ENCODE peak calls at places on chromosomes 5 and 9, in ten cellular contexts. One of them, this sample, is unnamed. For H3K4me1, the result is how much of the 10 kb centered on the place peaks cover.

GRCh38 chr5:100691545-100691944 is 156.4 kb downstream of the FAM174A start:
- DNase-seq in effector memory CD4-positive, alpha-beta T cell: no peak
- DNase-seq in prostate gland: no peak
- DNase-seq in adipocyte: peak
- DNase-seq in adrenal gland: no peak
- DNase-seq in BE2C: no peak
- DNase-seq in mesendoderm: no peak
- DNase-seq in mucosa of descending colon: no peak
- DNase-seq in fibroblast of lung: peak
- DNase-seq in aorta: no peak
- DNase-seq in this sample: no peak

GRCh38 chr5:139725073-139725830 is 70.4 kb upstream of the PSD2 start:
- DNase-seq in adrenal gland: peak
- DNase-seq in fibroblast of lung: peak
- DNase-seq in BE2C: peak
- DNase-seq in mucosa of descending colon: peak
- DNase-seq in mesendoderm: no peak
- DNase-seq in aorta: peak
- DNase-seq in adipocyte: peak
- DNase-seq in prostate gland: no peak
- DNase-seq in effector memory CD4-positive, alpha-beta T cell: no peak
- DNase-seq in this sample: no peak

GRCh38 chr9:109001275-109001676 is 12.0 kb downstream of the CTNNAL1 start:
- DNase-seq in adrenal gland: peak
- DNase-seq in aorta: no peak
- DNase-seq in mesendoderm: no peak
- DNase-seq in effector memory CD4-positive, alpha-beta T cell: no peak
- DNase-seq in mucosa of descending colon: no peak
- DNase-seq in BE2C: no peak
- DNase-seq in fibroblast of lung: peak
- DNase-seq in prostate gland: no peak
- DNase-seq in adipocyte: peak
- DNase-seq in this sample: no peak

GRCh38 chr5:41751867-41752266 is 118.4 kb downstream of the OXCT1 start:
- DNase-seq in mucosa of descending colon: no peak
- DNase-seq in prostate gland: no peak
- DNase-seq in fibroblast of lung: peak
- DNase-seq in adipocyte: peak
- DNase-seq in effector memory CD4-positive, alpha-beta T cell: no peak
- DNase-seq in BE2C: no peak
- DNase-seq in adrenal gland: no peak
- DNase-seq in mesendoderm: no peak
- DNase-seq in aorta: no peak
- DNase-seq in this sample: no peak

GRCh38 chr5:77146896-77147295 is 59.8 kb upstream of the ZBED3 start:
- DNase-seq in aorta: no peak
- DNase-seq in adrenal gland: no peak
- DNase-seq in fibroblast of lung: no peak
- DNase-seq in prostate gland: no peak
- DNase-seq in adipocyte: no peak
- DNase-seq in mesendoderm: no peak
- DNase-seq in BE2C: no peak
- DNase-seq in mucosa of descending colon: no peak
- DNase-seq in effector memory CD4-positive, alpha-beta T cell: no peak
- DNase-seq in this sample: no peak

GRCh38 chr5:53537711-53538110 is 22.7 kb upstream of the NDUFS4 start:
- DNase-seq in adipocyte: no peak
- DNase-seq in adrenal gland: no peak
- DNase-seq in mesendoderm: no peak
- DNase-seq in BE2C: no peak
- DNase-seq in prostate gland: no peak
- DNase-seq in effector memory CD4-positive, alpha-beta T cell: no peak
- DNase-seq in fibroblast of lung: no peak
- DNase-seq in aorta: no peak
- DNase-seq in mucosa of descending colon: no peak
- DNase-seq in this sample: no peak

GRCh38 chr5:157434096-157434495 is 25.9 kb upstream of the NIPAL4 start:
- DNase-seq in adipocyte: no peak
- DNase-seq in adrenal gland: no peak
- DNase-seq in effector memory CD4-positive, alpha-beta T cell: no peak
- DNase-seq in mucosa of descending colon: no peak
- DNase-seq in prostate gland: no peak
- DNase-seq in mesendoderm: no peak
- DNase-seq in BE2C: no peak
- DNase-seq in aorta: no peak
- DNase-seq in fibroblast of lung: no peak
- DNase-seq in this sample: no peak

GRCh38 chr9:109192732-109193361 is 25.8 kb upstream of the FRRS1L start:
- DNase-seq in BE2C: peak
- DNase-seq in adrenal gland: peak
- DNase-seq in mucosa of descending colon: no peak
- DNase-seq in effector memory CD4-positive, alpha-beta T cell: no peak
- DNase-seq in mesendoderm: peak
- DNase-seq in fibroblast of lung: peak
- DNase-seq in adipocyte: no peak
- DNase-seq in prostate gland: peak
- DNase-seq in aorta: no peak
- DNase-seq in this sample: peak

GRCh38 chr9:125462766-125463384 is 201.2 kb downstream of the GAPVD1 start:
- DNase-seq in fibroblast of lung: peak
- DNase-seq in adipocyte: no peak
- DNase-seq in prostate gland: no peak
- DNase-seq in BE2C: no peak
- DNase-seq in mucosa of descending colon: no peak
- DNase-seq in aorta: no peak
- DNase-seq in mesendoderm: no peak
- DNase-seq in adrenal gland: no peak
- DNase-seq in effector memory CD4-positive, alpha-beta T cell: no peak
- DNase-seq in this sample: no peak

GRCh38 chr9:127558581-127559246 is 53.4 kb upstream of the STXBP1 start:
- DNase-seq in fibroblast of lung: no peak
- DNase-seq in adipocyte: peak
- DNase-seq in effector memory CD4-positive, alpha-beta T cell: no peak
- DNase-seq in BE2C: no peak
- DNase-seq in prostate gland: no peak
- DNase-seq in mesendoderm: no peak
- DNase-seq in adrenal gland: no peak
- DNase-seq in aorta: no peak
- DNase-seq in mucosa of descending colon: no peak
- DNase-seq in this sample: no peak

GRCh38 chr9:130934702-130935659 is 4.1 kb downstream of the FIBCD1 start:
- DNase-seq in prostate gland: no peak
- DNase-seq in effector memory CD4-positive, alpha-beta T cell: no peak
- DNase-seq in BE2C: no peak
- DNase-seq in adipocyte: no peak
- DNase-seq in adrenal gland: peak
- DNase-seq in mesendoderm: no peak
- DNase-seq in aorta: no peak
- DNase-seq in mucosa of descending colon: no peak
- DNase-seq in fibroblast of lung: no peak
- DNase-seq in this sample: no peak

GRCh38 chr5:107889387-107889786 is 218.7 kb upstream of the EFNA5 start:
- DNase-seq in mucosa of descending colon: no peak
- DNase-seq in BE2C: no peak
- DNase-seq in aorta: no peak
- DNase-seq in adrenal gland: peak
- DNase-seq in effector memory CD4-positive, alpha-beta T cell: no peak
- DNase-seq in fibroblast of lung: peak
- DNase-seq in prostate gland: no peak
- DNase-seq in mesendoderm: no peak
- DNase-seq in adipocyte: no peak
- DNase-seq in this sample: no peak

GRCh38 chr5:91183743-91184142 is 199.4 kb downstream of the ARRDC3 start:
- DNase-seq in adipocyte: no peak
- DNase-seq in effector memory CD4-positive, alpha-beta T cell: no peak
- DNase-seq in mucosa of descending colon: peak
- DNase-seq in BE2C: no peak
- DNase-seq in prostate gland: no peak
- DNase-seq in adrenal gland: no peak
- DNase-seq in fibroblast of lung: no peak
- DNase-seq in mesendoderm: no peak
- DNase-seq in aorta: no peak
- DNase-seq in this sample: peak

GRCh38 chr9:115114084-115114483 is 3.9 kb downstream of the TNC start:
- DNase-seq in mesendoderm: no peak
- DNase-seq in adrenal gland: no peak
- DNase-seq in aorta: no peak
- DNase-seq in fibroblast of lung: no peak
- DNase-seq in prostate gland: no peak
- DNase-seq in mucosa of descending colon: no peak
- DNase-seq in adipocyte: no peak
- DNase-seq in BE2C: no peak
- DNase-seq in effector memory CD4-positive, alpha-beta T cell: no peak
- DNase-seq in this sample: no peak

GRCh38 chr5:113215401-113216060 is 219.3 kb downstream of the TSSK1B start:
- DNase-seq in BE2C: no peak
- DNase-seq in adrenal gland: no peak
- DNase-seq in effector memory CD4-positive, alpha-beta T cell: no peak
- DNase-seq in adipocyte: no peak
- DNase-seq in prostate gland: no peak
- DNase-seq in mucosa of descending colon: no peak
- DNase-seq in mesendoderm: peak
- DNase-seq in aorta: no peak
- DNase-seq in fibroblast of lung: peak
- DNase-seq in this sample: no peak
- H3K4me1 ChIP-seq in BE2C: half or more
- H3K4me1 ChIP-seq in adrenal gland: under half
- H3K4me1 ChIP-seq in effector memory CD4-positive, alpha-beta T cell: under half
- H3K4me1 ChIP-seq in adipocyte: under half
- H3K4me1 ChIP-seq in prostate gland: under half
- H3K4me1 ChIP-seq in mucosa of descending colon: under half
- H3K4me1 ChIP-seq in mesendoderm: under half
- H3K4me1 ChIP-seq in aorta: under half
- H3K4me1 ChIP-seq in fibroblast of lung: under half
- H3K4me1 ChIP-seq in this sample: half or more

DNA sequence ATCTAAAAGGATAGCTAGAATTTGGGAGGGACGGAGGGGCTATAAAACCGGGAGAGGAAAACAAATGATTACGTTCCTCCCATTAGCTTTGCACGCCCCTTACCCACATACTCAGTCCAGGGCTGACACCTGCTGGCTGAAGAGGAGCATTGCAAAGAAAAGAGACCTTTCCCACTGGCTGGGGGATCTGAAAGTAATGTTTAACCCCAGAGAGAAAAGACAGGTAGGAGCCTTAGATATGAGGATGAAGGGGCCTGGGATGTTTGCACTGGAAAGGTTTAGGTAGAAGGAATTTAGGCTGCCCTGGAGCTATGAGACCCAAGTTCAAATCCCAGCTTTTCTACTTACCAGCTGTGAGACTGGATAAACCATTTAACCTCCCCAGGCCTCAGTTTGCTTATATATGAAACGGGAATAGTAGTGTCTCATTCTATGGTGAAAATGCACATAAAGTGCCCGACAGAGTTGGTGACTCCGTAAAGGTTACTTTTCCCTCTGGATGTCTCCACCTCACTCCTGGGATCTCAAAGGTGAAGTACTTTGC is 73.5 kb downstream of the FAM114A2 start:
- DNase-seq in fibroblast of lung: peak
- DNase-seq in adipocyte: peak
- DNase-seq in mucosa of descending colon: no peak
- DNase-seq in mesendoderm: peak
- DNase-seq in aorta: no peak
- DNase-seq in BE2C: peak
- DNase-seq in adrenal gland: peak
- DNase-seq in effector memory CD4-positive, alpha-beta T cell: no peak
- DNase-seq in prostate gland: no peak
- DNase-seq in this sample: peak
- H3K4me3 ChIP-seq in fibroblast of lung: no peak
- H3K4me3 ChIP-seq in adipocyte: peak
- H3K4me3 ChIP-seq in mucosa of descending colon: no peak
- H3K4me3 ChIP-seq in mesendoderm: no peak
- H3K4me3 ChIP-seq in aorta: no peak
- H3K4me3 ChIP-seq in BE2C: no peak
- H3K4me3 ChIP-seq in adrenal gland: peak
- H3K4me3 ChIP-seq in effector memory CD4-positive, alpha-beta T cell: no peak
- H3K4me3 ChIP-seq in prostate gland: no peak
- H3K4me3 ChIP-seq in this sample: peak

DNA sequence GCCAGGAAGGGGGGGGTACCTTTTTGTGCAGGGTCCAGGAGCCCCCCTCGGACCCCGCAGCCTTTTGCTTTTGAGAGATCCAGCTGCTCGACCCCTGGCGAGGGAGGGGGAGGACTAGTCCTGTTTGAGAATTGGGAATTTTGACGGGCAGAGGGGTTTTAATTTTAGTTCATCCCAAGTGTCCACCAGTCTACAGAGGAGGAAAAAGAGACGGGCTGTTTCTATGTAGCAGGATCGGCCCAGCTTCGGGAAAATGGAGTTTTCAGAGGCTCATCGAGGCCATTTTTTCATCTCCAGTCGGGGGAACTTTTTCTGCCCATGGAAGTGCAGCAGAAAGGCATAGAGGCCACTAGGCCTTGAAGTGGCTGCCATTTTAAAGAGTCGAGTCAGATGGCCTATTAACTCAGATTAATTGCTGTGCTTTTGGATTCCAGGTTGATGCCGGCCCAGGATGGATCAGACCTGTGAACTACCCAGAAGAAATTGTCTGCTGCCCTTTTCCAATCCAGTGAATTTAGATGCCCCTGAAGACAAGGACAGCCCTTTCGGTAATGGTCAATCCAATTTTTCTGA is 1.2 kb downstream of the NSD1 start:
- DNase-seq in adrenal gland: no peak
- DNase-seq in BE2C: no peak
- DNase-seq in fibroblast of lung: no peak
- DNase-seq in mesendoderm: no peak
- DNase-seq in adipocyte: peak
- DNase-seq in prostate gland: no peak
- DNase-seq in effector memory CD4-positive, alpha-beta T cell: no peak
- DNase-seq in aorta: no peak
- DNase-seq in mucosa of descending colon: peak
- DNase-seq in this sample: peak
- H3K4me1 ChIP-seq in adrenal gland: under half
- H3K4me1 ChIP-seq in BE2C: under half
- H3K4me1 ChIP-seq in fibroblast of lung: under half
- H3K4me1 ChIP-seq in mesendoderm: under half
- H3K4me1 ChIP-seq in adipocyte: under half
- H3K4me1 ChIP-seq in prostate gland: under half
- H3K4me1 ChIP-seq in effector memory CD4-positive, alpha-beta T cell: under half
- H3K4me1 ChIP-seq in aorta: under half
- H3K4me1 ChIP-seq in mucosa of descending colon: under half
- H3K4me1 ChIP-seq in this sample: under half

GRCh38 chr9:18786936-18787658 is 245.9 kb downstream of the SAXO1 start:
- DNase-seq in mesendoderm: no peak
- DNase-seq in mucosa of descending colon: no peak
- DNase-seq in aorta: no peak
- DNase-seq in BE2C: no peak
- DNase-seq in adipocyte: peak
- DNase-seq in adrenal gland: no peak
- DNase-seq in fibroblast of lung: peak
- DNase-seq in effector memory CD4-positive, alpha-beta T cell: no peak
- DNase-seq in prostate gland: no peak
- DNase-seq in this sample: no peak
- H3K4me3 ChIP-seq in mesendoderm: no peak
- H3K4me3 ChIP-seq in mucosa of descending colon: no peak
- H3K4me3 ChIP-seq in aorta: no peak
- H3K4me3 ChIP-seq in BE2C: no peak
- H3K4me3 ChIP-seq in adipocyte: peak
- H3K4me3 ChIP-seq in adrenal gland: no peak
- H3K4me3 ChIP-seq in fibroblast of lung: no peak
- H3K4me3 ChIP-seq in effector memory CD4-positive, alpha-beta T cell: no peak
- H3K4me3 ChIP-seq in prostate gland: no peak
- H3K4me3 ChIP-seq in this sample: no peak

GRCh38 chr5:82332889-82333619 is 54.9 kb upstream of the RPS23 start:
- DNase-seq in BE2C: no peak
- DNase-seq in aorta: no peak
- DNase-seq in effector memory CD4-positive, alpha-beta T cell: no peak
- DNase-seq in prostate gland: no peak
- DNase-seq in mucosa of descending colon: no peak
- DNase-seq in mesendoderm: no peak
- DNase-seq in adrenal gland: no peak
- DNase-seq in fibroblast of lung: peak
- DNase-seq in adipocyte: peak
- DNase-seq in this sample: no peak
- H3K4me1 ChIP-seq in BE2C: under half
- H3K4me1 ChIP-seq in aorta: under half
- H3K4me1 ChIP-seq in effector memory CD4-positive, alpha-beta T cell: under half
- H3K4me1 ChIP-seq in prostate gland: under half
- H3K4me1 ChIP-seq in mucosa of descending colon: under half
- H3K4me1 ChIP-seq in mesendoderm: under half
- H3K4me1 ChIP-seq in adrenal gland: under half
- H3K4me1 ChIP-seq in fibroblast of lung: under half
- H3K4me1 ChIP-seq in adipocyte: half or more
- H3K4me1 ChIP-seq in this sample: under half